ENCODE peak calls at places on chromosomes 6 and 20, in six cellular contexts. One of them, this sample, is unnamed.

GRCh38 chr6:20826378-20826777 is 292.1 kb downstream of the CDKAL1 start:
- DNase-seq in activated CD4-positive, alpha-beta T cell treated with anti-CD3 and anti-CD28 coated beads, Interleukin-2, amount 50 U/mL, for 24 hours: no peak
- DNase-seq in NCI-H2081: no peak
- DNase-seq in cardiac muscle cell: peak; percentile 60
- DNase-seq in AG08396: peak; percentile 29
- DNase-seq in A673: no peak
- DNase-seq in this sample: no peak

GRCh38 chr20:23622839-23623343 is 14.9 kb downstream of the CST3 start:
- DNase-seq in activated CD4-positive, alpha-beta T cell treated with anti-CD3 and anti-CD28 coated beads, Interleukin-2, amount 50 U/mL, for 24 hours: no peak
- DNase-seq in AG08396: peak; percentile 84
- DNase-seq in A673: peak; percentile 55
- DNase-seq in cardiac muscle cell: peak; percentile 97
- DNase-seq in NCI-H2081: no peak
- DNase-seq in this sample: no peak

GRCh38 chr6:7048859-7049258 is 58.9 kb upstream of the RREB1 start:
- DNase-seq in A673: no peak
- DNase-seq in activated CD4-positive, alpha-beta T cell treated with anti-CD3 and anti-CD28 coated beads, Interleukin-2, amount 50 U/mL, for 24 hours: no peak
- DNase-seq in NCI-H2081: no peak
- DNase-seq in cardiac muscle cell: no peak
- DNase-seq in AG08396: no peak
- DNase-seq in this sample: peak; percentile 90

GRCh38 chr6:125526007-125526720 is 223.3 kb upstream of the HEY2 start:
- DNase-seq in cardiac muscle cell: no peak
- DNase-seq in activated CD4-positive, alpha-beta T cell treated with anti-CD3 and anti-CD28 coated beads, Interleukin-2, amount 50 U/mL, for 24 hours: no peak
- DNase-seq in AG08396: no peak
- DNase-seq in A673: no peak
- DNase-seq in NCI-H2081: no peak
- DNase-seq in this sample: no peak

GRCh38 chr6:95636552-95637376 is 59.4 kb downstream of the MANEA start:
- DNase-seq in activated CD4-positive, alpha-beta T cell treated with anti-CD3 and anti-CD28 coated beads, Interleukin-2, amount 50 U/mL, for 24 hours: no peak
- DNase-seq in AG08396: no peak
- DNase-seq in A673: no peak
- DNase-seq in cardiac muscle cell: no peak
- DNase-seq in NCI-H2081: no peak
- DNase-seq in this sample: no peak

GRCh38 chr6:87721311-87721710 is 19.3 kb upstream of the AKIRIN2 start:
- DNase-seq in activated CD4-positive, alpha-beta T cell treated with anti-CD3 and anti-CD28 coated beads, Interleukin-2, amount 50 U/mL, for 24 hours: no peak
- DNase-seq in A673: no peak
- DNase-seq in AG08396: no peak
- DNase-seq in cardiac muscle cell: no peak
- DNase-seq in NCI-H2081: no peak
- DNase-seq in this sample: no peak

GRCh38 chr6:2480267-2480966 is 235.0 kb upstream of the GMDS start:
- DNase-seq in activated CD4-positive, alpha-beta T cell treated with anti-CD3 and anti-CD28 coated beads, Interleukin-2, amount 50 U/mL, for 24 hours: no peak
- DNase-seq in AG08396: no peak
- DNase-seq in cardiac muscle cell: peak; percentile 85
- DNase-seq in NCI-H2081: no peak
- DNase-seq in A673: no peak
- DNase-seq in this sample: peak; percentile 44

GRCh38 chr6:119533603-119534279 is 184.2 kb upstream of the MAN1A1 start:
- DNase-seq in AG08396: peak; percentile 45
- DNase-seq in cardiac muscle cell: peak; percentile 32
- DNase-seq in A673: no peak
- DNase-seq in activated CD4-positive, alpha-beta T cell treated with anti-CD3 and anti-CD28 coated beads, Interleukin-2, amount 50 U/mL, for 24 hours: no peak
- DNase-seq in NCI-H2081: peak; percentile 81
- DNase-seq in this sample: no peak

GRCh38 chr6:18585032-18585573 is 198.0 kb downstream of the RNF144B start:
- DNase-seq in A673: peak; percentile 92
- DNase-seq in activated CD4-positive, alpha-beta T cell treated with anti-CD3 and anti-CD28 coated beads, Interleukin-2, amount 50 U/mL, for 24 hours: no peak
- DNase-seq in NCI-H2081: no peak
- DNase-seq in cardiac muscle cell: peak; percentile 74
- DNase-seq in AG08396: peak; percentile 33
- DNase-seq in this sample: no peak

GRCh38 chr6:72955666-72956065 is 269.6 kb downstream of the KHDC1L start:
- DNase-seq in A673: no peak
- DNase-seq in activated CD4-positive, alpha-beta T cell treated with anti-CD3 and anti-CD28 coated beads, Interleukin-2, amount 50 U/mL, for 24 hours: no peak
- DNase-seq in cardiac muscle cell: peak; percentile 33
- DNase-seq in NCI-H2081: no peak
- DNase-seq in AG08396: no peak
- DNase-seq in this sample: no peak

GRCh38 chr6:55046869-55047422 is 127.4 kb upstream of the HCRTR2 start:
- DNase-seq in activated CD4-positive, alpha-beta T cell treated with anti-CD3 and anti-CD28 coated beads, Interleukin-2, amount 50 U/mL, for 24 hours: no peak
- DNase-seq in cardiac muscle cell: no peak
- DNase-seq in NCI-H2081: peak; percentile 57
- DNase-seq in AG08396: no peak
- DNase-seq in A673: peak; percentile 45
- DNase-seq in this sample: peak; percentile 5

GRCh38 chr6:74277749-74278148 is 581.7 kb downstream of the CD109 start:
- DNase-seq in A673: peak; percentile 56
- DNase-seq in AG08396: peak; percentile 13
- DNase-seq in NCI-H2081: peak; percentile 69
- DNase-seq in activated CD4-positive, alpha-beta T cell treated with anti-CD3 and anti-CD28 coated beads, Interleukin-2, amount 50 U/mL, for 24 hours: no peak
- DNase-seq in cardiac muscle cell: peak; percentile 42
- DNase-seq in this sample: no peak

GRCh38 chr20:6636209-6637159 is 131.0 kb upstream of the BMP2 start:
- DNase-seq in A673: peak; percentile 48
- DNase-seq in AG08396: peak; percentile 56
- DNase-seq in cardiac muscle cell: peak; percentile 87
- DNase-seq in activated CD4-positive, alpha-beta T cell treated with anti-CD3 and anti-CD28 coated beads, Interleukin-2, amount 50 U/mL, for 24 hours: no peak
- DNase-seq in NCI-H2081: peak; percentile 52
- DNase-seq in this sample: no peak

GRCh38 chr6:6566766-6567165 is 21.8 kb upstream of the LY86 start:
- DNase-seq in activated CD4-positive, alpha-beta T cell treated with anti-CD3 and anti-CD28 coated beads, Interleukin-2, amount 50 U/mL, for 24 hours: no peak
- DNase-seq in cardiac muscle cell: no peak
- DNase-seq in A673: no peak
- DNase-seq in NCI-H2081: no peak
- DNase-seq in AG08396: no peak
- DNase-seq in this sample: no peak

GRCh38 chr6:130466052-130466743 is 100.4 kb downstream of the TMEM200A start:
- DNase-seq in AG08396: no peak
- DNase-seq in activated CD4-positive, alpha-beta T cell treated with anti-CD3 and anti-CD28 coated beads, Interleukin-2, amount 50 U/mL, for 24 hours: no peak
- DNase-seq in NCI-H2081: no peak
- DNase-seq in A673: no peak
- DNase-seq in cardiac muscle cell: no peak
- DNase-seq in this sample: no peak

GRCh38 chr6:15358579-15359327 is 112.9 kb downstream of the JARID2 start:
- DNase-seq in activated CD4-positive, alpha-beta T cell treated with anti-CD3 and anti-CD28 coated beads, Interleukin-2, amount 50 U/mL, for 24 hours: no peak
- DNase-seq in AG08396: no peak
- DNase-seq in cardiac muscle cell: peak; percentile 60
- DNase-seq in A673: no peak
- DNase-seq in NCI-H2081: no peak
- DNase-seq in this sample: no peak

GRCh38 chr20:62837790-62838458 is 21.1 kb downstream of the COL9A3 start:
- DNase-seq in AG08396: no peak
- DNase-seq in activated CD4-positive, alpha-beta T cell treated with anti-CD3 and anti-CD28 coated beads, Interleukin-2, amount 50 U/mL, for 24 hours: no peak
- DNase-seq in NCI-H2081: peak; percentile 34
- DNase-seq in A673: no peak
- DNase-seq in cardiac muscle cell: no peak
- DNase-seq in this sample: peak; percentile 81

GRCh38 chr20:15857131-15857784 is 716.0 kb downstream of the KIF16B start:
- DNase-seq in activated CD4-positive, alpha-beta T cell treated with anti-CD3 and anti-CD28 coated beads, Interleukin-2, amount 50 U/mL, for 24 hours: no peak
- DNase-seq in cardiac muscle cell: no peak
- DNase-seq in NCI-H2081: no peak
- DNase-seq in AG08396: no peak
- DNase-seq in A673: no peak
- DNase-seq in this sample: no peak